ENCODE peak calls at places on chromosomes 16 and 17, in nine cellular contexts. J, T, V, Z, C, Y, R, K and E are unnamed samples.

GRCh38 chr17:10666921-10667320 is 9.8 kb upstream of the MYH3 start:
- DNase-seq in Y (no peak), T (no peak), J (no peak), C (no peak), V (no peak), K (no peak), R (no peak), Z (no peak), E (no peak)

GRCh38 chr17:69441179-69441578 is 26.7 kb downstream of the MAP2K6 start:
- DNase-seq in K (no peak), C (no peak), Y (no peak), T (no peak), Z (no peak), V (no peak), R (no peak), J (no peak), E (no peak)

GRCh38 chr17:27478901-27479531 is 22.8 kb downstream of the KSR1 start:
- DNase-seq in R (no peak), V (no peak), J (no peak), C (no peak), Z (no peak), K (no peak), T (no peak), Y (no peak), E (no peak)

GRCh38 chr17:27526603-27527002 is 70.4 kb downstream of the KSR1 start:
- DNase-seq in R (no peak), Y (no peak), Z (no peak), K (no peak), V (no peak), J (no peak), C (no peak), T (no peak), E (no peak)

GRCh38 chr17:17305282-17305801 is 2.2 kb downstream of the NT5M start:
- DNase-seq in Y (no peak), V (no peak), R (peak), T (no peak), J (peak), K (no peak), Z (no peak), C (peak), E (no peak)

GRCh38 chr17:13510062-13510461 is 91.7 kb downstream of the HS3ST3A1 start:
- DNase-seq in K (no peak), T (no peak), V (no peak), C (no peak), Z (no peak), R (no peak), J (peak), Y (no peak), E (no peak)

GRCh38 chr17:8015957-8016631 is 13.7 kb downstream of the GUCY2D start:
- DNase-seq in V (no peak), T (no peak), J (no peak), R (peak), Y (no peak), K (no peak), Z (no peak), C (no peak), E (peak)

GRCh38 chr16:87129771-87130170 is 187.4 kb downstream of the C16orf95 start:
- DNase-seq in C (no peak), Z (no peak), V (no peak), K (no peak), J (no peak), T (no peak), Y (peak), R (no peak), E (no peak)

DNA sequence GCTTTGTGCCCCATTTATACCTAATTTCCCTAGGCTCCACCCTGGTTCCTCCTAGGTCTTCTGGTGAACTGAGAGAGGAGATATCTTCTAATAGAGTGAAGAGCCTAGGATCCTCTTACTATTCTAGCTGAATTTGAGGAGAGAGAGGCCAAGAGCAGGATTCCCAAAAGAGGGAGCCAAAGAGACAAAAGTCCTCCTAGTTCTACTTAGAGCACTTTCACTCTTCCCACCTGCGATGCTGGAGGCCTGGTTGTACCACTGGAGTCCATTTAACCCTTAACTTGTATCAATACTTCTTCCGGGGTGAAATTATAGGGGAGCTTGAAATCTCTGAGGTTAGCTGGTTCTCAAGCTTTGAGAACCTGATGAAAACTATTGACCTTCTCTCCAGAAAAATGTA is 3.4 kb upstream of the SSH2 start:
- DNase-seq in R (no peak), J (no peak), C (no peak), Z (no peak), T (no peak), V (no peak), K (no peak), Y (peak), E (no peak)
- TF ChIP-seq CTCF in R (no peak), J (peak), C (no peak), Z (peak), T (no peak), V (no peak), K (no peak), Y (peak), E (no peak)

DNA sequence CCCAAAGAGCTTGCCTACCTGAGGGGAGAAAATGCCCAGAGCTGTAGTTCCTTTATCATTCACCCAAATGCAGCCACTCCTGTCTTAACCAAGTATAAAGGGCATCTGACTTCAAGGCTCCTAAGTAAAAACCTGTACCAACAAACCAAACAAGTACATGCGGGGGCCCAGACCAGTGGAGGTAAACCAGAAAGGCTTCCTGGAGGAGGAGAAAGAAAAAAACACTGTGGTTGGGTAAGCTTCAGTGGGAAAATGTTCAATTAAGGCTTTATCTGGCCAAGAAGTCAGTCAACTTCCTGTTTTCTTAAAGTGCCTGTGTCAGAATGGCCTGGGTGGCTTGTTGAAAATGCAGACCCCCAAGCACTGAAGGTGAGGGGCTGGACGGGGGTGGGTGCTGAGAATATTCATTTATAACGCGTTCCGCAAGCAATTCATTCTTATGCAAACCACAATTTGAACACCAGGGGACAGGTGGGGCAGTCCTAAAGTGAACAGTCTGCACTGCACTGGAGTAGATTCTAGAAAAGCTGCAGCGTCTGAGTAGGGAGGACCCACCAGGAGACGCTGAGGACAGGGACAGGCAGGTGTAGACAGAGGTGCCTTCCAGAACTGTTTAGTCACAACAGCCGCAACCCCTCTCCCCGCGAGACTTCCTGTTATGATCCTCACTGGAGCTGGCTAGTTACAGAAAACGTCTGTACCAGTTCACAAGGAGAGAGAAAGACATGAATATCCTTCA is 467.1 kb downstream of the SOX9 start:
- DNase-seq in T (no peak), Y (peak), K (no peak), V (no peak), R (no peak), Z (no peak), C (no peak), J (no peak), E (no peak)
- TF ChIP-seq CTCF in T (peak), Y (no peak), K (no peak), V (no peak), R (no peak), Z (no peak), C (no peak), J (peak), E (no peak)

DNA sequence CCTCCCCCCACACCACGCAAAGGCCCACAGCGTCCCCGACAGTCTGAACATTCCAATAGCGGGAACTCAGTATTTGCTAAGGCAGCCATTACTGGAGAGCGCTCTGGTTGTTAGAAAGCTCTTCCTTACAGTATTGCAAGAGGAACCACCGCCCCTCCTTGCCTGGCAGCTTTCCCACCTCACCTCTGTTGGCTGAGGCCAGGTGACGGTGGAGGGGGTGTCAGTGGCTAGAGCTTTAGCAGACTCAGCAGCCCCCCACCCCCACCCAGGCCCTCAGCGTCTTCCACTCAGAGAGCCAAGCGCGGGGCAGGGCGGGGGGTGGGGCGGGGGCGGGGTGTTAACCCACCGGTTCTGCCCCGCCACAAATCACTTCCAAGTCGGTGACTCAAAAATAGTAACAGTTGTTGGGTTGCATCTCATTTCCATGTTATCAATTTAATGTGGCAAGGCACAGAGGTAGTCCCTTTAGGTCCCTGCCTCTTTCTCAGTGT is 2.3 kb upstream of the PLEKHH3 start:
- DNase-seq in R (peak), T (no peak), J (peak), K (no peak), Y (peak), Z (no peak), C (peak), V (no peak), E (no peak)
- TF ChIP-seq CTCF in R (no peak), T (no peak), J (no peak), K (no peak), Y (no peak), Z (no peak), C (no peak), V (no peak), E (no peak)

DNA sequence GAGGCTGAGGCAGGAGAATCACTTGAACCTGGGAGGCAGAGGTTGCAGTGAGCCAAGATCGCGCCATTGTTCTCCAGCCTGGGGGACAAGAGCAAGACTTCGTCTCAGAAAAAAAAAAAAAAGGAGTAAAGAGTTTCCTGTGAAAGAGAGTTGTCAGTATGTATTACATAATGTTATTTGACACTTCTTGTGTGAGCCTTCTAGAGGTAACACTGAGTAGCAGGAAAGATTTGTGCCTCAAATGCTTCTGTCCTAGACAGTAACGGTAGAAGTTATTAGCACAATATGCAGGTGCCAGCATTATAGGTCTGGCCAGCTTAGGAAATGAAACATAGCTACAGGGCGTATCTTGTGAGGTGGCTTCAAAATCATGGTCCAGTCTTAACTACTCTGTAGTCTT is 6.2 kb downstream of the RPS6KB1 start:
- DNase-seq in C (no peak), Z (no peak), T (no peak), R (no peak), K (no peak), Y (peak), V (no peak), J (no peak), E (no peak)
- TF ChIP-seq CTCF in C (no peak), Z (peak), T (no peak), R (no peak), K (no peak), Y (peak), V (no peak), J (no peak), E (no peak)

GRCh38 chr17:42459256-42459982 is 741 bp downstream of the ATP6V0A1 start:
- DNase-seq in J (peak), V (peak), K (peak), R (no peak), Z (no peak), C (peak), Y (peak), T (peak), E (peak)
- TF ChIP-seq CTCF in J (peak), V (no peak), K (peak), R (no peak), Z (peak), C (no peak), Y (peak), T (peak), E (no peak)

GRCh38 chr17:55825213-55825612 is 74.4 kb downstream of the PCTP start:
- DNase-seq in K (no peak), T (no peak), Y (peak), C (no peak), R (no peak), J (no peak), V (no peak), Z (no peak), E (no peak)
- TF ChIP-seq CTCF in K (no peak), T (peak), Y (peak), C (no peak), R (no peak), J (peak), V (no peak), Z (no peak), E (no peak)

GRCh38 chr17:73952498-73953205 is 250.8 kb upstream of the RPL38 start:
- DNase-seq in V (no peak), C (no peak), Z (no peak), Y (no peak), R (peak), T (peak), K (no peak), J (peak), E (peak)
- TF ChIP-seq CTCF in V (peak), C (no peak), Z (no peak), Y (peak), R (peak), T (peak), K (peak), J (peak), E (peak)

DNA sequence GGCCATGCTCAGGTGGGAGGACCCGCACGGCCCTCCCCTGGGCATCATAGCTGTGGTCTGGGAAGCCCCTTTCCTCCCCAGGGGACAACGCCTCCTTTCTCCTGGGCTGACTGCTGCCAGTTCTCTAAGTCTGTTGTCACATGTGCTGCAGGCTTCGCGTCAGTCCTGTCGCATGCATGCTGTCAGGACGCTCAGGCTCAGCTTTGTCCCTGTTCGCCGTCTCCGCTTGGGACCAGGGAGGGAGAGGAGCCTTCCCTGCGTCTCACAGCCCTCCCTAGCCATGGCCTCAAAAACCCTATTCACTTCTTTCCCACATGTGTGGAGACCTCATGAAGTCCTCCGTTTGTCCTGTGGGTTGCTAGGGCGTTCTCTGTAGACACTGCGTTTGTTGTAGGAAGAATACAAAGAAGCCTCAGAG is 21.4 kb downstream of the LDHD start:
- DNase-seq in J (no peak), R (no peak), T (peak), C (no peak), Y (no peak), Z (no peak), K (no peak), V (no peak), E (no peak)
- TF ChIP-seq CTCF in J (no peak), R (no peak), T (no peak), C (no peak), Y (no peak), Z (no peak), K (no peak), V (no peak), E (no peak)

GRCh38 chr17:70829876-70830275 is 660.5 kb downstream of the KCNJ2 start:
- DNase-seq in V (no peak), Z (no peak), K (no peak), T (no peak), R (no peak), J (no peak), C (no peak), Y (peak), E (no peak)

DNA sequence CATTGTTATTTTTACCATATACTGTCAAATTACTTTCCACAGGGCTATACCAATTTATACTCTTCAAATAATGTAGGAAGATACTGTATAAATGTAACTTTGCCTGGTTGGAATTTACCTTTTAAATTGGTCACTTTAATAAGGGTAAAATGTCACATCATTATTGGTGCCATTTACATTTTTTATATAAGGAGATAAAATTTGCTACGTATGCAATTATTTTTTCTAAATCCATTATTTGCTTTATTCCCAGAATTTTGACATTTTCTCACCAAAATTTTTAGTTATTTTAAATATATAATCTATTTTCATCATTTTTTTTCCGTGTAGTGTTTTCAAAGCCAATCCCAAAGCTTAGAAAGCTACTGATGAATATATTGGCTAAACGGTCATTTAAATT is 664.7 kb downstream of the KCNJ2 start:
- DNase-seq in K (no peak), V (no peak), Z (no peak), R (no peak), T (no peak), J (no peak), C (no peak), Y (no peak), E (no peak)
- TF ChIP-seq CTCF in K (no peak), V (no peak), Z (no peak), R (no peak), T (no peak), J (no peak), C (no peak), Y (no peak), E (no peak)

GRCh38 chr17:64198711-64199110 is 64.3 kb downstream of the TEX2 start:
- DNase-seq in K (no peak), Z (no peak), J (no peak), C (no peak), V (no peak), R (no peak), T (no peak), Y (no peak), E (no peak)

GRCh38 chr17:64202683-64203430 is 60.2 kb downstream of the TEX2 start:
- DNase-seq in J (no peak), K (no peak), Y (peak), Z (no peak), C (no peak), T (no peak), V (no peak), R (no peak), E (no peak)

GRCh38 chr17:64203630-64204029 is 59.4 kb downstream of the TEX2 start:
- DNase-seq in V (no peak), C (no peak), Y (no peak), K (no peak), Z (no peak), R (no peak), J (no peak), T (no peak), E (no peak)

GRCh38 chr17:64196626-64197025 is 66.4 kb downstream of the TEX2 start:
- DNase-seq in Y (peak), J (no peak), C (no peak), T (no peak), K (no peak), V (no peak), Z (peak), R (no peak), E (no peak)

DNA sequence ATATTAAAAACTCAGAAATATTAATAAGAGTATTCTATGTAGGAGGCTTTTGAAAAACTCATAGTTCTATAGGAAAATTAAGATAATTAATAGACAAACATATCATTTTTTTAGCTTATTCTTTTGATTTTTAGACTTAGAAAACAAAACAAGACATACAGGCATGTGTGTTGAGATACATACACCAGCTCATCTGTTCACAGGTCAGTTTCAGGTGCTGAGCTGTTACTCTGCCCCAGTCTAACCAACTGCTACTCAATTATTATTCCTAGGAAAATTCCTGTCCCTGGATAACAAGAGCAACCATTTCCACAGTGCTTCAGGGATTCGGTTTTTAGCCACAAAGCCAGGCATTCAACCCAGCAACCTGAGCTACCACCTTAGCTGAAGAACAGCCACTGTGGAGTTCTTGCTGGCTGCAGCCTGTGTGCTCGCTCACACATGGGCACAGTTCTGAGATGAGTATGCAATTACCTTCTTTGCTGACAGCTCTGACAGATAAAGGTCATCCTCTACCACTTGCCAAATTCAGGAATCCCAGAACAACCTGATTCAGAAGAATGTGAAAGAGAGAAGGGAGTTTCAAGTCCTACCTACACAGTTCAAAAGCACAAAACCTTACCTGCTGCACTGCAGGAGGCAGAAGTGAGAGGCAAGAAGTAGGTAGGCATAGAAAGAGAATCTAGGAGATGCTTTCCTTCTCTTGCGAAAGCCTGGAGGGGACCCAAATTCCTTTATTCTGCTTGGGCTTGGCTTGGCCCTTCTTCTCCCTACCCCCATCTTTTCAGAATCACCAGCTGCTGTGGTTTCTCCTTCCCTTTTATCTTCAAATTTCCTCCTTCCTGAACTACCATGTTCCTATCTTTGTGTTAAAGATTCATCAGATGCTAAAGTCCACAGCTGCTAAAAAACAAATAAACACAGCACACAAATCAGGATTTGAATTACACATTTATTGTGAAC is 62.7 kb downstream of the TEX2 start:
- DNase-seq in J (no peak), Z (no peak), Y (no peak), C (no peak), V (no peak), R (no peak), K (no peak), T (no peak), E (no peak)
- TF ChIP-seq CTCF in J (no peak), Z (no peak), Y (no peak), C (no peak), V (no peak), R (no peak), K (no peak), T (no peak), E (no peak)